ENCODE peak calls at places on chromosomes 6 and 20, in four cellular contexts. H is astrocyte, T is Caco-2, V is adipocyte. E is an unnamed sample. For H3K4me1, the result is how much of the 10 kb centered on the place peaks cover.

GRCh38 chr20:25239387-25240370 is 8.2 kb upstream of the PYGB start:
- DNase-seq in T (no peak), V (no peak), H (no peak), E (peak)

GRCh38 chr20:61932199-61932592 is 133.5 kb downstream of the TAF4 start:
- DNase-seq in T (no peak), H (no peak), V (no peak), E (peak)

GRCh38 chr6:19569563-19569962 is 267.6 kb upstream of the ID4 start:
- DNase-seq in H (no peak), T (no peak), V (no peak), E (no peak)

GRCh38 chr6:40763001-40763400 is 175.8 kb upstream of the LRFN2 start:
- DNase-seq in T (no peak), V (no peak), H (no peak), E (no peak)

GRCh38 chr20:44302026-44302669 is 8.9 kb downstream of the FITM2 start:
- DNase-seq in V (no peak), H (no peak), T (peak), E (no peak)

GRCh38 chr20:54172856-54173652 is 732 bp downstream of the CYP24A1 start:
- DNase-seq in H (peak), V (no peak), T (no peak), E (no peak)

GRCh38 chr6:18269253-18269652 is 4.9 kb upstream of the DEK start:
- DNase-seq in T (no peak), V (no peak), H (peak), E (no peak)

GRCh38 chr6:110357696-110358535 is at the start of gene METTL24:
- DNase-seq in H (no peak), T (peak), V (peak), E (peak)

GRCh38 chr6:89940225-89941027 is 46.2 kb downstream of the GJA10 start:
- DNase-seq in T (peak), H (peak), V (peak), E (peak)

GRCh38 chr20:38152175-38153010 is 12.7 kb downstream of the TGM2 start:
- DNase-seq in H (peak), V (peak), T (no peak), E (peak)
- H3K4me1 ChIP-seq in H (under half), V (under half), T (under half), E (under half)

GRCh38 chr20:50052952-50053789 is 59.8 kb downstream of the UBE2V1 start:
- DNase-seq in T (no peak), V (no peak), H (no peak), E (no peak)

GRCh38 chr20:50055524-50056083 is 57.3 kb downstream of the UBE2V1 start:
- DNase-seq in H (no peak), V (no peak), T (no peak), E (peak)

GRCh38 chr20:50056408-50056926 is 56.5 kb downstream of the UBE2V1 start:
- DNase-seq in H (no peak), V (no peak), T (no peak), E (peak)

GRCh38 chr20:50053790-50054547 is 59.0 kb downstream of the UBE2V1 start:
- DNase-seq in V (no peak), T (no peak), H (no peak), E (peak)

GRCh38 chr20:50054626-50055511 is 58.1 kb downstream of the UBE2V1 start:
- DNase-seq in V (peak), T (no peak), H (peak), E (peak)
- H3K4me3 ChIP-seq in V (no peak), T (no peak), H (no peak), E (no peak)

GRCh38 chr6:24911983-24912382 is 23.8 kb downstream of the RIPOR2 start:
- DNase-seq in T (no peak), V (no peak), H (no peak), E (no peak)

GRCh38 chr6:24910850-24911712 is 24.7 kb downstream of the RIPOR2 start:
- DNase-seq in V (peak), H (peak), T (peak), E (peak)

GRCh38 chr6:24918641-24919403 is 16.9 kb downstream of the RIPOR2 start:
- DNase-seq in H (no peak), V (no peak), T (no peak), E (no peak)

GRCh38 chr6:24919404-24919892 is 16.3 kb downstream of the RIPOR2 start:
- DNase-seq in T (no peak), V (no peak), H (no peak), E (no peak)

GRCh38 chr6:24916496-24916895 is 19.3 kb downstream of the RIPOR2 start:
- DNase-seq in V (no peak), H (no peak), T (no peak), E (no peak)
- H3K4me1 ChIP-seq in V (under half), H (under half), T (under half), E (under half)

GRCh38 chr20:63566395-63567131 is 7.5 kb downstream of the HELZ2 start:
- DNase-seq in H (no peak), T (no peak), V (no peak), E (no peak)

GRCh38 chr20:63567132-63567381 is 7.0 kb downstream of the HELZ2 start:
- DNase-seq in T (no peak), H (no peak), V (no peak), E (no peak)

GRCh38 chr20:63568170-63568981 is 5.7 kb downstream of the HELZ2 start:
- DNase-seq in H (no peak), T (no peak), V (no peak), E (peak)

GRCh38 chr20:63568986-63569949 is 4.8 kb downstream of the HELZ2 start:
- DNase-seq in T (no peak), H (no peak), V (no peak), E (no peak)

DNA sequence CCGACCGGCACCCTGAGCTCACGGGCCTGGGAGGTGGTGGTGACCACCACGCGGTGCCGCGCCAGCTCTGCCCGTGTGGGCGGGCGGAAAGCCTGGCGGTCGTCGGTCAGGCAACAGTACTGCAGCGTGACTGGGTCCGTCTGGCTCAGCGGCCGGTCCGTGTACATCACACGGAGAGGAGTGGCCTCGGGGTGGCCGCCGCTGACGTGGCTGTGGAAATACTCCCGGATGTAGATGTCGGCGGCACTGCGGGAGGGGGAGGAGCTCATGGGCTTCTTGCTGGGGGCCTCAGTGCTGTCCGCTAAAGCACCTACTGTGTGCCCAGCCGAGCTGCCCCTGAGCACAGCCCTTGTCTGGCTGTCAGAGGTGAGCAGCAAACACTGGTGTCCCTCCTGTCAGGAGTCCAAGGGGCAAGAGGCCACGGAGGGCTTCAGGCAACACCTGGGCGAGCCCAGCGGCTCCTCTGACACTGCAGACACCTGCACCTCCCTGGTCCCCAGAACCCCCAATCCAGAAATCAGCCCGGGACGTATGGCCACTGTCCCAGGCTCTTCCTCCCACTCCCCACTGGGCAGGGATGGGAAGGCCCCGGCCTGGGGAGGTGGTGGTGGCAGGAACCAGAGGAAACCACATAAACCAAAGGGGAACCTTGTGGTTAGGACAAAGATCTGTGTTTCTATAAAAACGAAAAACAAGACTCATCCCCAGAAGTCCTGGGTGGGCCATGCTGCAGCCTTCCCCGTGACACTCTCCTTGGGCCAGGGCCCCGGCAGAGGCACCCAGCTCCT is 6.5 kb downstream of the HELZ2 start:
- DNase-seq in T (no peak), V (no peak), H (no peak), E (peak)
- H3K4me3 ChIP-seq in T (no peak), V (no peak), H (no peak), E (no peak)

GRCh38 chr6:42403831-42404230 is 47.9 kb downstream of the TRERF1 start:
- DNase-seq in H (no peak), T (no peak), V (peak), E (no peak)
- H3K4me1 ChIP-seq in H (under half), T (under half), V (under half), E (under half)

DNA sequence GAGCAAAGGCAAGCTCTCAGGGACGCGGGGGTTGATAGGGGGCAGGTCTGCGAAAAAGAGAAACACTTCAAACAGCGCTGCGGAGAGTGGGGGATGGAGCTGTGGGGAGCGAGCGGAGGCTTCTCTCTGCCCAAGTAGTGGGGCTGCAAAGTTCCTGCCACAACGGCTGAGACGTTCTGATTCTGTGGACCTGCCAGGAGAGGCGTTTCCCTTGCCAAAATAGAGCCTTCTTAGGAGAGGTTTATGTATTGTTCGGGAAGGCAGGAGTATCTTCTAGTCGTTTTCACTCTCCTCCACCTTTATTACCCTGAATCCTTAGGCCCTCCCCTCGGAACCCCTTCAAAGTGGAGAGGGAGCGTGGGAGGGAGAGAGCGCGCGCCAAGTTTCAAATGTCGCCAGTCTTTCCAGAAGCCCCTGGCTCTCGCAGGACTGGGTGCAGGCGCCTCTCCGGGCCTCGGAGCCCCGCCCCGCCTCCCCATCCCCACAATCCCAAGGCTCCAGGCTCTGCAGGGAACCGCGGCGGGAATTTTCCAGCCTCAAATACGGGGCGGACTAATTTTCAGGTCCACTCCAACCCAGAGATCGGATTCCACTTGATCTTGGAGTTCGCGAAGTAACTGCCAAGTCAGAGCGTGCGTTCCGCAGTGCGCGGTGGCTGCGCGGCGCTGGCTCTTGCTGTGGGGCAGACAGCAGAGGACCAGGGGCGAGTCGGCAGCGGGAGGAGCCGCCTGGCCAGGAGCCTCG is 10.0 kb upstream of the POU3F2 start:
- DNase-seq in H (peak), T (no peak), V (no peak), E (peak)
- H3K4me3 ChIP-seq in H (peak), T (no peak), V (peak), E (peak)

GRCh38 chr20:41031243-41031619 is 2.6 kb downstream of the TOP1 start:
- DNase-seq in T (no peak), H (no peak), V (no peak), E (no peak)
- H3K4me1 ChIP-seq in T (under half), H (under half), V (under half), E (under half)

GRCh38 chr6:105650367-105650766 is 247.5 kb upstream of the PREP start:
- DNase-seq in H (no peak), T (no peak), V (no peak), E (no peak)
- H3K4me3 ChIP-seq in H (no peak), T (no peak), V (no peak), E (no peak)

GRCh38 chr6:148869589-148869988 is 122.8 kb downstream of the UST start:
- DNase-seq in H (peak), V (peak), T (no peak), E (peak)
- H3K4me1 ChIP-seq in H (under half), V (under half), T (under half), E (under half)